ENCODE peak calls at places on chromosome 3, in eight cellular contexts. A is heart right ventricle; S is astrocyte of the cerebellum; W is endothelial cell of umbilical vein; Y is HL-60; I is astrocyte of the spinal cord; H is CD8-positive, alpha-beta T cell; P is body of pancreas. F is an unnamed sample.

GRCh38 chr3:53592862-53593261 is 98.5 kb downstream of the CACNA1D start:
- DNase-seq in A (no peak), S (no peak), W (no peak), Y (no peak), I (no peak), H (no peak), P (no peak), F (no peak)

GRCh38 chr3:160577551-160578195 is 12.3 kb upstream of the KPNA4 start:
- DNase-seq in A (no peak), S (peak), W (peak), Y (no peak), I (no peak), H (no peak), P (peak), F (peak)

GRCh38 chr3:2765002-2765579 is 345.1 kb downstream of the IL5RA start:
- DNase-seq in A (no peak), S (no peak), W (no peak), Y (no peak), I (no peak), H (no peak), P (no peak), F (no peak)

GRCh38 chr3:128394033-128394432 is 72.7 kb downstream of the DNAJB8 start:
- DNase-seq in A (peak), S (no peak), W (no peak), Y (no peak), I (no peak), H (peak), P (no peak), F (no peak)

GRCh38 chr3:157475921-157476395 is 27.3 kb downstream of the VEPH1 start:
- DNase-seq in A (no peak), S (no peak), W (peak), Y (no peak), I (peak), H (no peak), P (no peak), F (peak)

GRCh38 chr3:56467801-56468183 is 475 bp downstream of the ERC2 start:
- DNase-seq in A (no peak), S (no peak), W (no peak), Y (no peak), I (no peak), H (no peak), P (peak), F (no peak)

GRCh38 chr3:120324185-120324584 is 25.0 kb downstream of the LRRC58 start:
- DNase-seq in A (no peak), S (no peak), W (no peak), Y (no peak), I (peak), H (no peak), P (no peak), F (peak)

GRCh38 chr3:195760345-195760983 is 39.7 kb downstream of the MUC20 start:
- DNase-seq in A (no peak), S (no peak), W (no peak), Y (no peak), I (no peak), H (no peak), P (no peak), F (peak)

GRCh38 chr3:36546196-36546595 is 165.9 kb downstream of the STAC start:
- DNase-seq in A (no peak), S (no peak), W (no peak), Y (no peak), I (no peak), H (no peak), P (no peak), F (peak)

GRCh38 chr3:25469609-25470008 is 41.5 kb downstream of the RARB start:
- DNase-seq in A (no peak), S (no peak), W (no peak), Y (no peak), I (no peak), H (no peak), P (no peak), F (no peak)

GRCh38 chr3:67976683-67977082 is 322.3 kb upstream of the SUCLG2 start:
- DNase-seq in A (no peak), S (no peak), W (no peak), Y (no peak), I (no peak), H (no peak), P (no peak), F (no peak)

GRCh38 chr3:64134882-64135281 is 90.4 kb downstream of the PRICKLE2 start:
- DNase-seq in A (no peak), S (no peak), W (no peak), Y (no peak), I (no peak), H (no peak), P (no peak), F (no peak)

GRCh38 chr3:129975332-129976090 is 991 bp downstream of the TRH start:
- DNase-seq in A (no peak), S (no peak), W (no peak), Y (peak), I (no peak), H (no peak), P (peak), F (no peak)

GRCh38 chr3:77256584-77257488 is 216.9 kb downstream of the ROBO2 start:
- DNase-seq in A (no peak), S (no peak), W (no peak), Y (no peak), I (no peak), H (no peak), P (no peak), F (no peak)

GRCh38 chr3:97896547-97896946 is 74.7 kb downstream of the CRYBG3 start:
- DNase-seq in A (no peak), S (no peak), W (no peak), Y (no peak), I (no peak), H (no peak), P (no peak), F (no peak)

GRCh38 chr3:146250449-146251382 is at the start of gene PLSCR4:
- DNase-seq in A (peak), S (no peak), W (peak), Y (no peak), I (peak), H (no peak), P (peak), F (peak)

GRCh38 chr3:156358232-156358631 is 196.7 kb downstream of the SSR3 start:
- DNase-seq in A (no peak), S (no peak), W (no peak), Y (no peak), I (no peak), H (no peak), P (no peak), F (no peak)

GRCh38 chr3:115186351-115187148 is 39.5 kb upstream of the ZBTB20 start:
- DNase-seq in A (no peak), S (no peak), W (no peak), Y (no peak), I (no peak), H (no peak), P (no peak), F (no peak)

GRCh38 chr3:127699098-127699945 is 26.6 kb downstream of the ABTB1 start:
- DNase-seq in A (no peak), S (no peak), W (no peak), Y (no peak), I (peak), H (no peak), P (no peak), F (peak)

GRCh38 chr3:191047930-191048329 is 151.1 kb upstream of the OSTN start:
- DNase-seq in A (no peak), S (no peak), W (no peak), Y (no peak), I (peak), H (no peak), P (no peak), F (peak)

GRCh38 chr3:38827791-38828190 is 11.8 kb upstream of the SCN10A start:
- DNase-seq in A (no peak), S (no peak), W (no peak), Y (no peak), I (no peak), H (no peak), P (no peak), F (no peak)

GRCh38 chr3:151584603-151585002 is 123.7 kb upstream of the IGSF10 start:
- DNase-seq in A (no peak), S (no peak), W (peak), Y (peak), I (no peak), H (no peak), P (no peak), F (no peak)

GRCh38 chr3:67661079-67661478 is 6.7 kb upstream of the SUCLG2 start:
- DNase-seq in A (no peak), S (no peak), W (no peak), Y (no peak), I (no peak), H (no peak), P (no peak), F (peak)

GRCh38 chr3:94336076-94336741 is 273.3 kb downstream of the NSUN3 start:
- DNase-seq in A (no peak), S (peak), W (peak), Y (no peak), I (peak), H (no peak), P (no peak), F (peak)

GRCh38 chr3:179661777-179662176 is 8.9 kb downstream of the USP13 start:
- DNase-seq in A (no peak), S (no peak), W (no peak), Y (no peak), I (no peak), H (no peak), P (no peak), F (no peak)

GRCh38 chr3:62874398-62875102 is 666 bp downstream of the CADPS start:
- DNase-seq in A (no peak), S (no peak), W (no peak), Y (no peak), I (no peak), H (no peak), P (no peak), F (no peak)

GRCh38 chr3:62872318-62872717 is 2.9 kb downstream of the CADPS start:
- DNase-seq in A (no peak), S (no peak), W (no peak), Y (no peak), I (no peak), H (no peak), P (no peak), F (no peak)

GRCh38 chr3:62875103-62876002 is at the start of gene CADPS:
- DNase-seq in A (peak), S (no peak), W (no peak), Y (no peak), I (no peak), H (no peak), P (peak), F (no peak)

GRCh38 chr3:62876064-62876463 is 848 bp upstream of the CADPS start:
- DNase-seq in A (peak), S (peak), W (peak), Y (no peak), I (peak), H (no peak), P (peak), F (peak)

GRCh38 chr3:62873672-62874397 is 1.4 kb downstream of the CADPS start:
- DNase-seq in A (peak), S (no peak), W (no peak), Y (no peak), I (no peak), H (no peak), P (peak), F (no peak)
- TF ChIP-seq CTCF in A (no peak), S (peak), W (no peak), Y (no peak), I (peak), H (no peak), P (peak), F (no peak)

GRCh38 chr3:4350789-4351163 is 47.6 kb downstream of the SETMAR start:
- DNase-seq in A (peak), S (peak), W (no peak), Y (peak), I (peak), H (peak), P (peak), F (peak)
- H3K4me3 ChIP-seq in A (peak), S (no peak), W (peak), Y (no peak), I (no peak), H (peak), P (no peak), F (peak)

GRCh38 chr3:168860592-168860991 is 764.9 kb upstream of the GOLIM4 start:
- DNase-seq in A (no peak), S (no peak), W (no peak), Y (no peak), I (no peak), H (no peak), P (no peak), F (no peak)
- TF ChIP-seq CTCF in A (no peak), S (no peak), W (no peak), Y (no peak), I (no peak), H (no peak), P (no peak), F (no peak)

GRCh38 chr3:109115451-109115850 is 2.5 kb downstream of the MORC1 start:
- DNase-seq in A (no peak), S (no peak), W (no peak), Y (no peak), I (peak), H (no peak), P (no peak), F (no peak)
- H3K4me3 ChIP-seq in A (no peak), S (no peak), W (no peak), Y (no peak), I (no peak), H (no peak), P (no peak), F (no peak)

GRCh38 chr3:108152261-108152660 is 61.4 kb upstream of the CD47 start:
- DNase-seq in A (no peak), S (no peak), W (no peak), Y (no peak), I (no peak), H (no peak), P (no peak), F (peak)

GRCh38 chr3:108156312-108156853 is 65.6 kb upstream of the CD47 start:
- DNase-seq in A (no peak), S (no peak), W (no peak), Y (no peak), I (no peak), H (no peak), P (no peak), F (no peak)

GRCh38 chr3:108157275-108157674 is 64.9 kb downstream of the IFT57 start:
- DNase-seq in A (no peak), S (no peak), W (no peak), Y (no peak), I (no peak), H (no peak), P (peak), F (no peak)

GRCh38 chr3:108150200-108150599 is 59.4 kb upstream of the CD47 start:
- DNase-seq in A (no peak), S (no peak), W (no peak), Y (no peak), I (no peak), H (no peak), P (no peak), F (no peak)

DNA sequence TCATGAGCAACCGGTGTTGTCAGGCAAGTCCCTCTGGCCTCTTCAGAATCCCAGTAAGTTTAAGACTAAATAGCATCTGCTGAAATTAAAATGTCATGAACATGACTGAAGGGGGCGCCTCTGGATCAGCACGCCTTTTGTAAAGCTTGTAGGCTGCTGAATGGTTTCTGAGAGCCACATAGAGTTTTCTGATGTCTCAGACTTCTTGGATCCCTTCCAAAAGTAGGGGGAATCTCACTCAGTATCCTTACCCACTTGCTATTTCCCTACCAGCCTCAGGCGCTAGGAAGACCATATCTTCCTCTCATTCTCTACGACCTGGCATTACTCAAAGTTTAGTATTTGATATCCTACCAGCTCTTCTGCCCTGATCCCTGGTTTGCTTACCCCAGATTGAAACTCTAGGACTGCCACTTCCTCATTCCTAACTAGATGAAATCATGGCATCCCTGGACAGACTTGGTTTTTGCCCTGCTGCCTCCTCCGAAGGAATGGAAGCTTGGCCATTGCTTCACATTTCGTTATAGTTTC is 62.7 kb upstream of the CD47 start:
- DNase-seq in A (no peak), S (no peak), W (peak), Y (no peak), I (peak), H (peak), P (peak), F (peak)
- TF ChIP-seq CTCF in A (no peak), S (peak), W (peak), Y (peak), I (peak), H (peak), P (peak), F (peak)

DNA sequence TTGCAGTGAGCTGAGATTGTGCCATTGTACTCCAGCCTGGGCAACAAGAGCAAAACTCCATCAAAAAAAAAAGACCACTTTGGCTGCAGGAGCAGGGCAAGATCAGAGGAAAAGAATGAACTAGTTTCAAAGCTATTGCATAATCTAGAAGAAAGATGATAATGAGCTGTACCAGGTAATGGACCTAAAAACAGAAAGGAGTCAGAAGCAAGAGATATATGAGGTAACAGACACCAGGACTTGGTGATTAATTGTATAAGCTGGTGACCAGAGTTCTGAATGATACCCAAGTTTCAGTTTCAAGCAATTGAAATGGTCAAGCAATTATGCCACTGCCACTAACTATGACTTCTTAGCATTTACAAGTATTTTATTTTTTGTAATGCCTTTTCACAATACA is 2.9 kb downstream of the POLQ start:
- DNase-seq in A (no peak), S (no peak), W (no peak), Y (no peak), I (no peak), H (no peak), P (no peak), F (no peak)
- H3K4me3 ChIP-seq in A (no peak), S (no peak), W (no peak), Y (no peak), I (no peak), H (no peak), P (no peak), F (no peak)

GRCh38 chr3:44924102-44925084 is 50.0 kb downstream of the TGM4 start:
- DNase-seq in A (no peak), S (peak), W (no peak), Y (no peak), I (peak), H (no peak), P (no peak), F (peak)

GRCh38 chr3:44923634-44924033 is 49.2 kb downstream of the TGM4 start:
- DNase-seq in A (no peak), S (no peak), W (no peak), Y (no peak), I (no peak), H (no peak), P (no peak), F (no peak)

GRCh38 chr3:44929782-44930181 is 46.2 kb downstream of the ZDHHC3 start:
- DNase-seq in A (no peak), S (no peak), W (no peak), Y (no peak), I (no peak), H (no peak), P (no peak), F (no peak)

GRCh38 chr3:44926921-44927320 is 49.1 kb downstream of the ZDHHC3 start:
- DNase-seq in A (no peak), S (no peak), W (no peak), Y (no peak), I (no peak), H (no peak), P (no peak), F (no peak)

DNA sequence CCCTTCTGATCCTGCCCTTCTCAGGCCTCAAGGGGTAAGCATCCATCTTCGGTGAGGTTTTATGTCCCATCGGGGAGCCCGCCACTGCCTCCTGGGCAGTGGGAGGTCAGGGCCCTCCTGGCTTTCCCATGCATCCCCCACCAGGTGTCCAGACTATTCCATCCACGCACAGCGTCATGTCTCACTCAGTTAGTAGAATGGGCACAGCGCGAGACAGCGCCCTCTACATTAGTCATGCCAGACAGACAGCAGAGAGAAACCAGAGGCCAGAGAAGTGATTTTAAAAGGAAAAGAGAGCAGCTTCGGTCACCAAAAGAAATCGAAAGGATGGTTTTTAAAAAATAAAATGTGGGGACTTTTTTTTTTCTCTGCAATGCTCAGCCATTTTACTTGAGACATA is 49.8 kb downstream of the ZDHHC3 start:
- DNase-seq in A (no peak), S (no peak), W (no peak), Y (no peak), I (no peak), H (no peak), P (no peak), F (no peak)
- TF ChIP-seq CTCF in A (no peak), S (no peak), W (no peak), Y (no peak), I (no peak), H (no peak), P (no peak), F (no peak)

GRCh38 chr3:183114374-183114773 is 15.1 kb upstream of the MCCC1 start:
- DNase-seq in A (no peak), S (no peak), W (no peak), Y (no peak), I (no peak), H (no peak), P (no peak), F (no peak)
- H3K4me3 ChIP-seq in A (no peak), S (no peak), W (no peak), Y (no peak), I (no peak), H (no peak), P (no peak), F (no peak)

DNA sequence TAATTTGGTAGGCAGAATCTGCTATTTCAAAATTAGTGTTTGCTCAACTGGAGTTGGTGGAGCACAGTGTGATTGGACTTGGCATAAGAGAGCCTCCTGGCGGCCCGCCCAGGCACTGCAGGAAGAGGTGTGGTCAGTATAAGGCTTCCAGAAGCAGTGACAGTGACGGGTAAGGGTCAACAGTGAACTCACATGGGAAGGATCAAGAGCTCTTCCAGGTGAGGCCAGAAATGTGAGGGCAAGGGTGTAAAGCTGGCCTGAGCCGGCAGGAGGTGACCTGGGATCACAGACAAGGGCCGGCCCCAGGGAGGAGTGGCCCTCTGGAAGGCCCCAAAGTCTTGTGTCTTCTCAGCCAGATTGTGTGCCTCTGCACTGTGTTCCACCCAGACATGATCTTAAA is 93.2 kb upstream of the RNF7 start:
- DNase-seq in A (peak), S (no peak), W (peak), Y (peak), I (peak), H (peak), P (peak), F (peak)
- TF ChIP-seq CTCF in A (peak), S (peak), W (peak), Y (peak), I (peak), H (peak), P (peak), F (peak)

DNA sequence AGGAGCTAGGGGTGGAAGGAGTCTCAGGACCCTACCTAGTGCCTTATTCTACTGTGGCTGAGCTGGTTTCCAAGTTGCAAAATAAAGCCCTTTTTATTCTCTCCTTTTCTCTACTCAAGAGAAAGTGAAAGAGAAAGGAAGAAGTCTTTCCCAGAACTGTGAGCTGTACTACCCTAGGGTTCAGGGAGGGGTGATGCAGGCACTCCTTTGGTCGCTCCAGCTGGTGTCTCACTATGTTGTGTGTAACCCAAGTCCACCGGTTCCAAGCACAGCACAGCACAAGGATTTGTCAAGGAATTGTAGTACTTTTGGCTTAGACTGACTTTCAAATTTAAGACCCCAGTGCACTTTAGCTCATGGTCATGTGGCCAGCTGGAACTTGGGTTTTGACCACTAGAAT is 1721.7 kb downstream of the OTOL1 start:
- DNase-seq in A (no peak), S (no peak), W (no peak), Y (no peak), I (no peak), H (no peak), P (no peak), F (no peak)
- H3K4me3 ChIP-seq in A (no peak), S (no peak), W (no peak), Y (no peak), I (no peak), H (no peak), P (no peak), F (no peak)